ENCODE peak calls at places on chromosomes 13 and 19, in six cellular contexts. S is kidney, N is gastrocnemius medialis, O is fibroblast of lung, U is colonic mucosa, R is tibial nerve. J is an unnamed sample.
A peak's percentile ranks its signal among the peaks of the same experiment; 100 is the strongest.

GRCh38 chr13:78341032-78341431 is 262.3 kb downstream of the POU4F1 start:
- DNase-seq in N (no peak), S (no peak), U (no peak), R (no peak), O (no peak), J (no peak)

GRCh38 chr19:5011476-5012238 is 42.7 kb downstream of the KDM4B start:
- DNase-seq in N (peak; percentile 12), O (no peak), S (no peak), U (no peak), R (no peak), J (no peak)

GRCh38 chr19:46466536-46467199 is 4.7 kb downstream of the PNMA8A start:
- DNase-seq in N (no peak), U (no peak), O (peak; percentile 91), R (no peak), S (peak; percentile 84), J (peak; percentile 71)

GRCh38 chr19:28293685-28294084 is 919.3 kb downstream of the UQCRFS1 start:
- DNase-seq in U (no peak), N (no peak), R (no peak), S (no peak), O (no peak), J (no peak)

GRCh38 chr19:45922281-45922680 is 7.7 kb upstream of the NANOS2 start:
- DNase-seq in O (no peak), R (no peak), U (no peak), S (peak; percentile 25), N (no peak), J (no peak)

GRCh38 chr19:13015361-13016231 is 20.3 kb downstream of the NFIX start:
- DNase-seq in R (no peak), U (no peak), N (no peak), S (no peak), O (peak; percentile 83), J (peak; percentile 39)

GRCh38 chr13:111664060-111664459 is 343.6 kb downstream of the TEX29 start:
- DNase-seq in S (peak; percentile 29), U (no peak), O (no peak), N (no peak), R (no peak), J (no peak)

GRCh38 chr13:94061316-94061715 is 418.2 kb downstream of the DCT start:
- DNase-seq in R (no peak), S (no peak), O (peak; percentile 82), U (no peak), N (no peak), J (no peak)

GRCh38 chr13:73837147-73837546 is 297.1 kb downstream of the KLF12 start:
- DNase-seq in R (no peak), S (no peak), O (no peak), U (no peak), N (no peak), J (no peak)

GRCh38 chr13:113816248-113816924 is 47.5 kb downstream of the GAS6 start:
- DNase-seq in R (no peak), S (no peak), O (no peak), N (no peak), U (no peak), J (no peak)

GRCh38 chr13:35468195-35468594 is 8.3 kb downstream of the MAB21L1 start:
- DNase-seq in R (no peak), U (no peak), O (peak; percentile 48), N (no peak), S (no peak), J (no peak)

GRCh38 chr13:65584126-65584525 is 1646.0 kb downstream of the PCDH9 start:
- DNase-seq in R (no peak), O (no peak), U (no peak), S (no peak), N (no peak), J (no peak)

GRCh38 chr19:28862238-28862637 is 350.7 kb downstream of the UQCRFS1 start:
- DNase-seq in O (no peak), S (no peak), N (no peak), U (no peak), R (no peak), J (no peak)

GRCh38 chr19:38158730-38159129 is 65.3 kb downstream of the DPF1 start:
- DNase-seq in R (no peak), U (no peak), S (no peak), O (no peak), N (no peak), J (no peak)

GRCh38 chr13:104318121-104318520 is 1251.9 kb upstream of the SLC10A2 start:
- DNase-seq in S (no peak), O (peak; percentile 57), R (no peak), U (no peak), N (no peak), J (no peak)

GRCh38 chr19:39563408-39563807 is 23.4 kb upstream of the EID2 start:
- DNase-seq in S (no peak), R (no peak), O (peak; percentile 70), U (no peak), N (no peak), J (no peak)

GRCh38 chr19:30174357-30174645 is 197.9 kb upstream of the ZNF536 start:
- DNase-seq in U (no peak), S (no peak), N (no peak), R (no peak), O (no peak), J (no peak)

GRCh38 chr19:5539431-5539833 is 28.3 kb downstream of the TINCR start:
- DNase-seq in N (no peak), U (no peak), S (no peak), R (no peak), O (peak; percentile 19), J (no peak)

GRCh38 chr13:75372923-75373841 is 108.8 kb downstream of the TBC1D4 start:
- DNase-seq in R (no peak), S (peak; percentile 59), O (no peak), N (no peak), U (no peak), J (no peak)

GRCh38 chr19:11435833-11436313 is 438 bp downstream of the PRKCSH start:
- DNase-seq in O (peak; percentile 31), S (peak; percentile 88), R (no peak), U (peak; percentile 53), N (no peak), J (no peak)

DNA sequence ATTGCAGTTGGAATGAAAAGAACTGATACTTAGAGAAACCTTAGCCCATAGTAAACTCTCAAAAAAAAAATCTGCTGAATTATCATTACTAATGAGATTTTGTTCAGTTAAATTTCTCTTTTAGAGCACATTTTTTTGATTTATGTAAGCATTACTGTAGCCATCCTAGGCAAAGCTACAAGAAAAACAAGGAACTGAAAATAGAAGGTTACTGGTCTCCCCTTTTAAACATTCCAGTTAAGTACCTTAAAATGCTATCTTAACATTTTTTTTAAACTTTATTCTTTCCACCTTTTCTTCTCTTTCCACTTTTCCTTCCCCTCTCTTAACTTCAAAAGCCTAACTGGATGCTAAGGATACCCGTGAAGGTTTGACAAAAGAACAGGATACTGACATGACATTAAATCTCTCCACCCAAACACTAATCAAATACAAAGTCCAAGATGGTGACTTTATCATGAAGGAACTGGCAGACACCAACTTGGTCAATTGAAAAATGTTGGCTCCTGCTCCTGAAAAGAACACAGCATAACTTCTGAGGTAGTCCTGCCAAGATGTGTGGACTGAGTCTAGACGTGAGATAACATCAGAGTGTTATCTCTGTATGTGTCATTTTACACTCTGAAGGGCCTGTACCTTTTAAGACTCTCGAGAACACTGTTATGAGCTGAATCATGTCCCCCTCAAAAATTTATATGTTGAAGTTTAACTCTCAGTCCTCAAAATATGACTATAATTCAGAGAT is 29.5 kb upstream of the SACS start:
- DNase-seq in S (no peak), N (no peak), U (no peak), O (peak; percentile 90), R (no peak), J (no peak)
- H3K4me3 ChIP-seq in S (no peak overlapping the region), N (no peak overlapping the region), U (no peak overlapping the region), O (no peak overlapping the region), R (no peak overlapping the region), J (no peak overlapping the region)

GRCh38 chr13:30353601-30354000 is 46.2 kb upstream of the KATNAL1 start:
- DNase-seq in U (no peak), O (no peak), S (no peak), R (no peak), N (no peak), J (no peak)

GRCh38 chr13:30354481-30355404 is 47.4 kb upstream of the KATNAL1 start:
- DNase-seq in R (no peak), S (no peak), U (no peak), O (peak; percentile 57), N (no peak), J (no peak)

GRCh38 chr13:30353060-30353459 is 45.7 kb upstream of the KATNAL1 start:
- DNase-seq in O (no peak), N (no peak), U (no peak), S (no peak), R (no peak), J (no peak)

GRCh38 chr13:30355839-30356238 is 48.5 kb upstream of the KATNAL1 start:
- DNase-seq in R (no peak), N (no peak), O (no peak), S (no peak), U (no peak), J (no peak)

GRCh38 chr13:30355405-30355741 is 48.0 kb upstream of the KATNAL1 start:
- DNase-seq in R (no peak), N (no peak), O (no peak), U (no peak), S (no peak), J (no peak)
- TF ChIP-seq CTCF in R (no peak), N (peak; percentile 50), O (no peak), U (no peak), S (peak; percentile 37), J (peak; percentile 25)

DNA sequence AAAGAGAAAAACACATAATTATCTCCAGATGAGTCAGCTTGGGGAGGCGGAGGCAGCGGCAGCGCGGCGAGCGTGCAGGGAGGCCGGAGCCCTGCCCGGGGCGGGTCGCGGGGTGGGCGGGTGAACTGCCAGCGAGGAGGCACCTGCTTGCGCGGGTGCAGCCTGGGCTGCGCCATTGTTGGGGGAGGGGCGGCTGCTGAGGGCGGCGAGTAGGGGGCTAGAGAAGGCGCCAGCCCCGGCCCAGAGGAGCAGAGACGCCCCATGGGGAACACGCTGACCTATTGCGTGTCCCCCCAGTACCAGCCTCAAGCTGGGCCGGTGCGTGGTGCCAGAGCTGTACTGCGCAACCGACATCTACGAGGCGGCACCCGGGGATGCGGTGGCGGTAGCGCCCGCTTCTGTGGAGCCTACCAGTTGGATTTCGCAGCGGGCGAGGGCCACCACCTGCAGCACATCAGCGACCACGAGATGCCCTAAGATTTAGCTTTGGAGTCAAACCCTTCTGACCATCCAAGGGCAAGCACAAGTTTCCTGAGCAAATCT is 16.7 kb downstream of the ZNF100 start:
- DNase-seq in N (no peak), O (no peak), R (no peak), S (peak; percentile 57), U (no peak), J (no peak)
- H3K36me3 ChIP-seq in N (peaks cover 33% of the 10 kb centered on the region), O (no peaks in the 10 kb centered on the region), R (peaks cover 7% of the 10 kb centered on the region), S (peaks cover 11% of the 10 kb centered on the region), U (peaks cover 3% of the 10 kb centered on the region), J (no peaks in the 10 kb centered on the region)

GRCh38 chr19:17617807-17618192 is 62.4 kb downstream of the COLGALT1 start:
- DNase-seq in R (no peak), U (no peak), N (no peak), S (no peak), O (no peak), J (no peak)

GRCh38 chr19:17614476-17614875 is 59.0 kb downstream of the COLGALT1 start:
- DNase-seq in N (no peak), R (no peak), S (no peak), O (no peak), U (no peak), J (no peak)

GRCh38 chr19:17616961-17617806 is 61.7 kb downstream of the COLGALT1 start:
- DNase-seq in N (no peak), O (no peak), S (no peak), R (no peak), U (no peak), J (no peak)

GRCh38 chr19:17616686-17616960 is 61.2 kb downstream of the COLGALT1 start:
- DNase-seq in N (no peak), S (no peak), O (no peak), U (no peak), R (no peak), J (no peak)

GRCh38 chr19:17615889-17616685 is 60.6 kb downstream of the COLGALT1 start:
- DNase-seq in O (no peak), R (no peak), U (no peak), S (no peak), N (no peak), J (no peak)
- H3K4me3 ChIP-seq in O (no peak overlapping the region), R (no peak overlapping the region), U (no peak overlapping the region), S (no peak overlapping the region), N (no peak overlapping the region), J (no peak overlapping the region)